ENCODE peak calls at places on chromosomes 7 and 10, in seven cellular contexts. V is chondrocyte, W is cardiac fibroblast, K is astrocyte of the cerebellum, Z is psoas muscle, J is GM12865, B is HCT116. L is an unnamed sample.

GRCh38 chr7:67673861-67674260 is 677.2 kb downstream of the TYW1 start:
- DNase-seq in Z (no peak), J (no peak), K (no peak), V (no peak), W (no peak), B (no peak), L (no peak)

GRCh38 chr10:72013202-72013945 is 49.2 kb downstream of the CHST3 start:
- DNase-seq in J (no peak), Z (peak; percentile 44), B (no peak), K (no peak), W (no peak), V (no peak), L (no peak)

GRCh38 chr10:133274751-133275682 is 1.7 kb downstream of the ADAM8 start:
- DNase-seq in K (no peak), Z (no peak), J (peak; percentile 92), W (no peak), B (no peak), V (no peak), L (peak; percentile 93)

GRCh38 chr10:132606536-132607316 is 69.1 kb downstream of the INPP5A start:
- DNase-seq in V (peak; percentile 86), J (no peak), K (no peak), Z (peak; percentile 76), W (peak; percentile 42), B (no peak), L (no peak)

GRCh38 chr7:36871863-36872262 is 147.6 kb upstream of the AOAH start:
- DNase-seq in V (no peak), W (no peak), K (no peak), Z (no peak), B (peak; percentile 21), J (peak; percentile 18), L (no peak)

GRCh38 chr10:95214369-95214768 is 20.3 kb downstream of the ACSM6 start:
- DNase-seq in V (no peak), Z (no peak), W (no peak), K (no peak), J (no peak), B (no peak), L (no peak)

GRCh38 chr7:70590126-70590854 is 541.7 kb upstream of the GALNT17 start:
- DNase-seq in V (no peak), J (peak; percentile 67), B (no peak), Z (no peak), W (no peak), K (no peak), L (no peak)

GRCh38 chr10:51074238-51075028 is at the start of gene PRKG1:
- DNase-seq in K (peak; percentile 46), Z (peak; percentile 76), V (peak; percentile 89), J (no peak), B (no peak), W (peak; percentile 82), L (peak; percentile 24)

GRCh38 chr10:132193907-132194552 is 7.3 kb downstream of the DPYSL4 start:
- DNase-seq in K (no peak), Z (peak; percentile 16), V (peak; percentile 85), B (no peak), W (no peak), J (no peak), L (no peak)

GRCh38 chr10:60387531-60387930 is 2.1 kb downstream of the ANK3 start:
- DNase-seq in J (no peak), W (no peak), K (no peak), V (no peak), B (no peak), Z (no peak), L (no peak)

GRCh38 chr10:93006435-93007039 is 54.1 kb upstream of the CYP26C1 start:
- DNase-seq in K (peak; percentile 59), V (no peak), Z (no peak), B (no peak), J (peak; percentile 35), W (peak; percentile 76), L (no peak)

GRCh38 chr7:145848691-145849090 is 267.9 kb upstream of the CNTNAP2 start:
- DNase-seq in J (no peak), K (no peak), W (peak; percentile 6), Z (no peak), B (no peak), V (no peak), L (peak; percentile 4)
- TF ChIP-seq CTCF in J (no peak), K (no peak), W (no peak), Z (no peak), B (peak; percentile 14), V (peak; percentile 78), L (peak; percentile 48)

GRCh38 chr10:68231106-68231901 is 609 bp downstream of the ATOH7 start:
- DNase-seq in B (peak; percentile 45), J (peak; percentile 79), W (peak; percentile 55), K (no peak), V (peak; percentile 89), Z (peak; percentile 65), L (peak; percentile 92)
- TF ChIP-seq CTCF in B (no peak), J (peak; percentile 31), W (no peak), K (peak; percentile 26), V (peak; percentile 64), Z (peak; percentile 16), L (peak; percentile 52)

DNA sequence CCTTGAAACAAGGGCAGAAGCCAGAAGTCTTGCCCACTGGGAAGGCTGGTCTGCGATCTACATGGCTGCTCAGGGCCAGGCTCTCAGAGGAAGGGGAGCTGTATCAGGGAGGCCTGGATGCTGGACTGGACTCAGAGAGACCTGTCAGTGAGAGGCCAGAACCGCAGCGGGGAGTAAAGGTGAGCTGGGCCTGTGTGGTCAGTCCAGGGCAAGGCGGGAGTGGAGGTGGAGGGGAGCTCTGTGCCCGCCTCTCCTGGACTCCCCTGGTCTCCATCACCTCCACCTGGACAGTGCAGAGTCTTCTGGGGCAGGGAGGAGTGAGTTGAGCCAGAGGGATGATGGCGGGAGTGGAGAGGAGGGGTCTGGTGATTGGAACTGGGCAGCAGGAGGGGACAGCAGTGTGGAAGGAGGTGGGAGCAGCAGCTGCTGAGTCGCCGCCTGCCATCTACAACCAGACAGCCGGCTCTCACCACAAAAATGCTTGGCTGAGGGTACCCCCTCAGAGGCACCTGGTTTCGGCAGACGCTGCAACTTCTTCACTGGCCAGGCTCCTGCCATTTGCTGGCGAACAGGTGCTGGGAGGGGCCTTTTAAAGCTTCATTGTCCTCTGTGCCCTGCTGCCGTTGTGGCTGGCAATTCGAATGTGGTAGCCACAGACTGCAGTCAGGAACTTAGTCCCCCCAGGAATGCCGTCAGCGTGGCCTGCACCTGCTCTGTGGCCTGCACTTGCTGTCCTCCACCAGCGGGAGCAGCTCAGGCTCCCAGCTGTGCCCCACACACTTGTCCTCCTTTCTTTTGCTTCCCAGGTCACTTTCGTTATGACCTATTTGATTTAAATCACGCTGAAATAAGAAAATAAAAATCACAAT is 3.5 kb downstream of the RASSF4 start:
- DNase-seq in Z (peak; percentile 76), B (no peak), V (no peak), W (no peak), K (no peak), J (peak; percentile 65), L (peak; percentile 4)
- TF ChIP-seq CTCF in Z (peak; percentile 54), B (peak; percentile 37), V (peak; percentile 55), W (peak; percentile 30), K (peak; percentile 29), J (peak; percentile 33), L (peak; percentile 29)

DNA sequence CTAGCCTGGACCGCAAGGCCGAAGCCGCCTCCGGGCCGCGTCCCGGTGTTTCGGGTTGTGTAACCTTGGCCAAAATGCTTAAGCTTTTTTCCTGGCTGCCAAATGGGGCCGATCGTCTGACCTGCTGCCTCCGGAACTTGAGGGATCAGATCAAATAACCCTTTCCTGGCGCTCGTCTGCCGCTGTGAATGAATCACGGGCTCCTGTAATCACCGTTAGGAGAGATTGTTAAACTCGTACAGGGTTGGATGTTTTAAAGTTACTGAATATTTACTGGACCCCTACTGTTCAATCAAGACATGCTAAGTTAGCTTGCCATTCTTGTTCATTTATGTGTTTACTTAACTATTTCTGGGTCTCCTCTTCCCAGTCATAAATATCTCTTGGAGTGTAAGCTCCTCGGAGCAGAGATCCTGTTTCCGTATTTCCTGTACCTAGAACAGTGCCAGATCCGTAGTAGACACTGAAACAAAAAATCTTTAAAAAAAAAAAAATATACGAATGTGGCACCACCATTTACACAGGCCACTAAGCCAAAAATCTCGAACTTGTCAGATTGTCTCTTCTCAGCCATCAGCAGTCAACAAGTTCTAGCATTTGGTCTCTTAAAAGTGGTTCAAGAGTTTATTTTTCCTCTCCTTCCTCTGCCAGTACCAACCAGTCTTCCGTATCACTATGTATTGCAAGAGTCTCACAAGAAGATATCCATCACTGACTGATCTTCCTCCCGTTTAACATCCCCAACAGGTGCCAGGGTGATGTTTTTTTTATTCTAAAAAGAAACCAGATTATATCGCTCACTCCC is 645 bp upstream of the TM9SF3 start:
- DNase-seq in W (peak; percentile 88), Z (peak; percentile 86), J (no peak), K (peak; percentile 62), V (no peak), B (peak; percentile 48), L (no peak)
- TF ChIP-seq CTCF in W (no peak), Z (no peak), J (no peak), K (no peak), V (peak; percentile 0), B (no peak), L (no peak)

DNA sequence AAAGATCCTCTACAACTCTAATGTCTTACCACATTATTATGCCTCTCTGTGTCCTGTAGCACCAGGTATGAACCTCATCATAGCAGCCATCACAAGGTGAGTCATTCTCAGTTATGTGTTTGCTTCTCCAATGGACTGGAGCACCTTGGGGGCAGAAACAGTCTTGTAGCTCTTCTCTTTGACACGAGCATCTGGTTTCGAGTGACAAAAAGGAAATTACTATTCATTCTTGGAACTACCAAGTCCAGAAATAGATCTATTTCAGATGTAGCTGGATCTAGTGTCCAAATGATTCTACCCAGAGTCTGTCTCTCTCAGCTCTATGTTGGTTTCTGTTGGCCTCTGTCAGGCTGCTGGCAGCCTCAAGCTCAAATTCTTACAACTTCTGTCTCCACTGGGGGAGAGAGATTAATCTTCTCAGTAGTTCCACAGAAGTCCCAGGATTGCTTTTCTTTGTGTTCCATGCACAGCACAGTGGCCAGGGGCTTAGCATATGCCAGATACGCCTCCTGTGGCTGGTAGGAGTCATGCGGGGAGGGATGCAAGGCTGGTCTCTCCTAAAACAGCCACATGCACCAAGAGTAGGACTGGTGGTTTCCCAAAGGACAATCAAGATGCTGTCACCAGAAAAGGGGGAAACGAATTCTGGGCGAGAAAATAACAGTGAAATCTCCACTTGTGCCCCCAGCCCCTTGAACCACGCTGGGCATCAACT is 37.2 kb upstream of the PAPSS2 start:
- DNase-seq in B (no peak), V (no peak), K (no peak), J (peak; percentile 75), Z (no peak), W (no peak), L (peak; percentile 11)
- TF ChIP-seq CTCF in B (peak; percentile 34), V (no peak), K (no peak), J (peak; percentile 40), Z (no peak), W (no peak), L (peak; percentile 26)

GRCh38 chr10:30811665-30812017 is 182.1 kb upstream of the LYZL2 start:
- DNase-seq in B (no peak), K (peak; percentile 63), W (no peak), J (no peak), Z (no peak), V (no peak), L (no peak)
- TF ChIP-seq CTCF in B (no peak), K (no peak), W (no peak), J (no peak), Z (no peak), V (no peak), L (no peak)

GRCh38 chr10:98262571-98262970 is 5.4 kb downstream of the LOXL4 start:
- DNase-seq in B (peak; percentile 42), W (peak; percentile 67), K (no peak), Z (peak; percentile 77), J (peak; percentile 56), V (no peak), L (no peak)
- TF ChIP-seq CTCF in B (peak; percentile 67), W (peak; percentile 66), K (peak; percentile 10), Z (peak; percentile 68), J (peak; percentile 31), V (peak; percentile 69), L (peak; percentile 46)